ENCODE peak calls at places on chromosomes 13 and 19, in seven cellular contexts. F is right atrium auricular region, S is pancreas, O is Peyer's patch, Z is kidney epithelial cell, H is right lobe of liver, G is psoas muscle. D is an unnamed sample.

GRCh38 chr19:39479916-39480315 is 722 bp upstream of the TIMM50 start:
- DNase-seq in F (no peak), S (no peak), O (no peak), Z (no peak), H (no peak), G (no peak), D (no peak)

GRCh38 chr13:99636306-99636705 is 135.0 kb downstream of the TM9SF2 start:
- DNase-seq in F (no peak), S (no peak), O (no peak), Z (no peak), H (no peak), G (no peak), D (no peak)

GRCh38 chr19:575527-576506 is 3.4 kb downstream of the BSG start:
- DNase-seq in F (peak; percentile 75), S (no peak), O (no peak), Z (no peak), H (no peak), G (peak; percentile 65), D (peak; percentile 78)

GRCh38 chr13:55263045-55263444 is 1877.7 kb upstream of the PRR20A start:
- DNase-seq in F (no peak), S (no peak), O (no peak), Z (no peak), H (no peak), G (no peak), D (no peak)

GRCh38 chr19:47542030-47542475 is 27.2 kb upstream of the NAPA start:
- DNase-seq in F (no peak), S (no peak), O (no peak), Z (no peak), H (no peak), G (no peak), D (no peak)

GRCh38 chr13:63864171-63864902 is 2448.7 kb upstream of the PCDH20 start:
- DNase-seq in F (no peak), S (no peak), O (no peak), Z (no peak), H (no peak), G (no peak), D (no peak)

GRCh38 chr19:39966617-39967016 is 4.3 kb upstream of the PSMC4 start:
- DNase-seq in F (no peak), S (no peak), O (no peak), Z (no peak), H (no peak), G (no peak), D (no peak)

GRCh38 chr13:98173431-98173921 is 3.6 kb downstream of the RNF113B start:
- DNase-seq in F (peak; percentile 65), S (no peak), O (no peak), Z (peak; percentile 97), H (peak; percentile 84), G (peak; percentile 19), D (no peak)

GRCh38 chr13:66343224-66343828 is 886.8 kb downstream of the PCDH9 start:
- DNase-seq in F (no peak), S (no peak), O (no peak), Z (no peak), H (no peak), G (no peak), D (no peak)

GRCh38 chr19:45404557-45405434 is at the start of gene PPP1R13L:
- DNase-seq in F (peak; percentile 91), S (peak; percentile 91), O (peak; percentile 42), Z (peak; percentile 70), H (peak; percentile 91), G (peak; percentile 78), D (peak; percentile 95)

GRCh38 chr13:26518433-26519084 is 38.9 kb upstream of the WASF3 start:
- DNase-seq in F (peak; percentile 11), S (no peak), O (no peak), Z (no peak), H (no peak), G (no peak), D (no peak)

GRCh38 chr13:88887045-88887662 is 1216.0 kb downstream of the SLITRK5 start:
- DNase-seq in F (no peak), S (no peak), O (no peak), Z (no peak), H (no peak), G (no peak), D (no peak)

GRCh38 chr19:639251-640155 is at the start of gene FGF22:
- DNase-seq in F (peak; percentile 93), S (peak; percentile 99), O (peak; percentile 95), Z (no peak), H (peak; percentile 91), G (peak; percentile 96), D (peak; percentile 94)

GRCh38 chr13:110509971-110510786 is 51.3 kb downstream of the RAB20 start:
- DNase-seq in F (no peak), S (no peak), O (peak; percentile 24), Z (no peak), H (peak; percentile 43), G (no peak), D (no peak)

GRCh38 chr13:27672025-27672424 is 50.3 kb downstream of the POLR1D start:
- DNase-seq in F (no peak), S (no peak), O (no peak), Z (no peak), H (no peak), G (no peak), D (no peak)

GRCh38 chr19:32889137-32889934 is 19.8 kb upstream of the SLC7A9 start:
- DNase-seq in F (no peak), S (no peak), O (no peak), Z (no peak), H (no peak), G (no peak), D (no peak)

GRCh38 chr13:47611664-47612288 is 389.3 kb downstream of the SUCLA2 start:
- DNase-seq in F (no peak), S (no peak), O (no peak), Z (peak; percentile 23), H (no peak), G (no peak), D (no peak)

GRCh38 chr19:41031926-41032325 is 40.8 kb downstream of the CYP2B6 start:
- DNase-seq in F (no peak), S (no peak), O (no peak), Z (no peak), H (no peak), G (no peak), D (peak; percentile 50)

GRCh38 chr19:45601524-45602522 is at the start of gene GPR4:
- DNase-seq in F (no peak), S (no peak), O (no peak), Z (no peak), H (no peak), G (no peak), D (no peak)

GRCh38 chr19:3071764-3072163 is 9.5 kb upstream of the TLE5 start:
- DNase-seq in F (no peak), S (no peak), O (no peak), Z (no peak), H (no peak), G (no peak), D (no peak)

GRCh38 chr13:20738616-20739015 is 35.1 kb downstream of the IL17D start:
- DNase-seq in F (no peak), S (no peak), O (no peak), Z (no peak), H (no peak), G (no peak), D (no peak)

GRCh38 chr19:52660981-52661380 is 22.8 kb upstream of the ZNF83 start:
- DNase-seq in F (no peak), S (no peak), O (no peak), Z (no peak), H (no peak), G (no peak), D (no peak)

DNA sequence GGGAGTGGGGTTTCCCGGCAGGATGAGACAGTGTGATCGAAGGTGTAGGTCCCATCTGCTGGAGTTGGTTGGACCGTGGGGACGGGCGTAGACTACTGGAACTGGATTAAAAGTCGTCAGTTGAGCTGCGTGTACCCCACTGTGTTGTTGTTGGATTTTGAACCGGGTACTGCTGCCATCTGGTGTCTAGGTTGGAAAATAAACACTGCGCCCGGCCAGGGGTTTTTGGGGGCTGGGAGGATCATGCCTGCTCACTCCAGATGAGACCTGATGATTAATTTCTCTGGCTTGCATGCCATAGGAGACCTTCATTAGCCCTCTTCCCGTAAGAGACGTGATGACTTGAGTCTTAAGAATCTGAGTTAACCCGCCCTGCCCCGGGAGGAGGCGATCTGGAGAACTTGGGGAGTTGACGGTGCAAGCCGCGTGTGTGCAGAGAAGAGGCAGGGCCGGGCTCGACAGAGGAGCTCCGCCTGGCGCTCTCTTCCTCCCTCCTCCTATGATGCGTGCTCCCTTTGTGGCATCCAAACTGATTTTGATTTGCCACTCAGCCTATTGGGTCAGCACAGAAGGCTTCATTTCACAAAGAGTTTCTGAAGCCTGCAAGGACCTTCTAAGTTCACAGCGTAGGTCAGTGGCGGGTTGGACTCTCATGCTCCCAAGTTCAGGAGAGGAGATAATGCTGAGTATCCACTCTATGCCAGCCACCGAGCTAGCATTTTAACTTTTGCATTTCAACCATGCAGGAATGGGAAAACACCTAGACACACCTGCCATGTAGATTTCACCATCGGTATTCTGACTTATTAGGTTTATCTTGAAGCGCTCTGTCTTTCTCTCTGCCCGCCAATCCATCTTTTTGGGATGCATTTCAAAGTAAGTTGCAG is 2.7 kb downstream of the UHRF1 start:
- DNase-seq in F (peak; percentile 80), S (peak; percentile 70), O (peak; percentile 53), Z (peak; percentile 95), H (no peak), G (peak; percentile 74), D (peak; percentile 98)
- TF ChIP-seq CTCF in F (peak; percentile 69), S (no peak), O (peak; percentile 72), Z (peak; percentile 65), H (peak; percentile 48), G (peak; percentile 60), D (peak; percentile 78)

DNA sequence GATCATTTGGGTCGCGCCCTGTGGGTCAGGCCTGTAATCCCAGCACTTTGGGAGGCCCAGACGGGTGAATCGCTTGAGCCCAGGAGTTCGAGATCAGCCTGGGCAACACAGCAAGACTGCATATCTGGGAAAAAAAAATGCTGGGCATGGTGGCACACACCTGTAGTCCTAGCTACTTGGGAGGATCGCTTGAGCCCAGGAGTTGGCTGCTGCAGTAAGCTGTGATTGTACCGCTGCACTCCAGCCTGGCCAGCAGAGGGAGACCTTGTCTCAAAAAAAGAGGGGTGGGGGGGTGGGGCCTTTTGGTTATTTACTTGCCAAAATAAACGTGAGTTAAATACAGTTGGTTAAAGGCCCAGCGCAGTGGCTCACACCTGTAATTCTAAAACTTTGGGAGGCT is 9.8 kb upstream of the ZNF544 start:
- DNase-seq in F (no peak), S (no peak), O (no peak), Z (no peak), H (no peak), G (no peak), D (no peak)
- TF ChIP-seq CTCF in F (no peak), S (no peak), O (no peak), Z (peak; percentile 16), H (peak; percentile 19), G (no peak), D (no peak)

GRCh38 chr13:107211073-107211472 is 643.1 kb upstream of the ARGLU1 start:
- DNase-seq in F (peak; percentile 87), S (peak; percentile 79), O (peak; percentile 21), Z (peak; percentile 35), H (peak; percentile 72), G (peak; percentile 58), D (peak; percentile 55)
- TF ChIP-seq CTCF in F (peak; percentile 95), S (peak; percentile 60), O (peak; percentile 89), Z (peak; percentile 94), H (peak; percentile 89), G (peak; percentile 73), D (peak; percentile 89)

DNA sequence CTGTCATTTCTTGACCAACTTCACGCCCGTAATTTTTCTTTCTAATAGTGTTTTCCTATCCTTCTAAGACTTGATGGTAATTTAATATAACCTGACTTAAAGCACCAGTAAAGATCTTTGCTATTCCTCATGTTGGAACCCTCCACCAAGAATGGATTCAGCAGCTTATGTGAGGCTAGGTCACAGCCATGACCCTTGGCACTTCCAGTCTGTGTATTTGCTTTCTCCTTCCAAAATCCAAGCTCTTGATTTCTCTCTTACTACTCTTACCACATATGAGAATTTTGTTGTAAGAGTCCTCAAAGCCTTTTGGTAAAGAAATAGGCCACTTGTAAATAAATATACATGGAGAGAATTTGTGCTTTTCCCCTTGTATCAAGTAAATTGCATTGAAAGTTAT is 61.4 kb downstream of the DHRS12 start:
- DNase-seq in F (no peak), S (no peak), O (no peak), Z (no peak), H (no peak), G (no peak), D (no peak)
- TF ChIP-seq CTCF in F (no peak), S (no peak), O (no peak), Z (no peak), H (no peak), G (no peak), D (no peak)